ENCODE peak calls at places on chromosome 7, in five cellular contexts. M is SHP77; Y is left cardiac atrium; H is stimulated activated CD8-positive, alpha-beta memory T cell treated with anti-CD3 and anti-CD28 coated beads, Interleukin-4, amount 100 ng/mL, for 1 hour; Q is WTC11. P is an unnamed sample.

GRCh38 chr7:113805976-113806375 is 112.8 kb downstream of the PPP1R3A start:
- DNase-seq in M (no peak), H (no peak), Y (no peak), Q (no peak), P (no peak)

GRCh38 chr7:25669300-25669781 is 441.1 kb upstream of the NPVF start:
- DNase-seq in M (no peak), Q (no peak), Y (no peak), H (no peak), P (no peak)

GRCh38 chr7:70353310-70353947 is 755.2 kb downstream of the AUTS2 start:
- DNase-seq in Y (no peak), H (no peak), M (no peak), Q (no peak), P (no peak)

GRCh38 chr7:152383341-152384234 is 52.2 kb downstream of the KMT2C start:
- DNase-seq in Q (no peak), M (no peak), Y (no peak), H (no peak), P (no peak)

GRCh38 chr7:20201380-20201779 is 15.8 kb downstream of the MACC1 start:
- DNase-seq in H (no peak), M (no peak), Q (peak; percentile 38), Y (no peak), P (no peak)

GRCh38 chr7:85927226-85927625 is 716.5 kb upstream of the GRM3 start:
- DNase-seq in H (no peak), Q (no peak), Y (no peak), M (peak; percentile 13), P (no peak)

GRCh38 chr7:56810466-56810865 is 321.8 kb downstream of the ZNF479 start:
- DNase-seq in Y (no peak), M (no peak), H (no peak), Q (no peak), P (peak; percentile 9)

GRCh38 chr7:23072043-23072442 is 33.5 kb upstream of the KLHL7 start:
- DNase-seq in H (no peak), Y (no peak), Q (no peak), M (no peak), P (no peak)

GRCh38 chr7:87628780-87629569 is 777 bp downstream of the RUNDC3B start:
- DNase-seq in Y (peak; percentile 29), M (no peak), Q (peak; percentile 47), H (no peak), P (peak; percentile 54)

GRCh38 chr7:3923307-3923918 is 622.4 kb downstream of the SDK1 start:
- DNase-seq in M (no peak), Q (no peak), H (no peak), Y (no peak), P (no peak)

GRCh38 chr7:98472391-98473002 is 71.6 kb upstream of the BAIAP2L1 start:
- DNase-seq in Q (no peak), H (no peak), M (no peak), Y (no peak), P (no peak)

GRCh38 chr7:156616269-156617202 is 24.0 kb upstream of the RNF32 start:
- DNase-seq in H (no peak), Y (no peak), Q (peak; percentile 45), M (no peak), P (peak; percentile 40)

GRCh38 chr7:64888901-64889685 is 14.0 kb upstream of the ZNF273 start:
- DNase-seq in Q (no peak), H (no peak), Y (peak; percentile 45), M (no peak), P (peak; percentile 83)

GRCh38 chr7:30029696-30030095 is 1.5 kb downstream of the PLEKHA8 start:
- DNase-seq in Y (no peak), Q (no peak), H (no peak), M (no peak), P (no peak)

GRCh38 chr7:90455163-90456030 is 14.0 kb upstream of the PTTG1IP2 start:
- DNase-seq in Q (no peak), H (no peak), M (peak; percentile 37), Y (no peak), P (no peak)

P was measured in right cardiac atrium.